ENCODE peak calls at places on chromosome 13, in ten cellular contexts. S is PC-3, R is SK-N-SH, Z is IMR-90, X is neural progenitor cell, Y is mammary epithelial cell, I is MM.1S, J is astrocyte, V is endodermal cell, H is colonic mucosa. U is an unnamed sample.

GRCh38 chr13:114089341-114089740 is 43.1 kb downstream of the RASA3 start:
- DNase-seq in S (no peak), R (no peak), Z (no peak), X (no peak), Y (peak; percentile 12), I (no peak), J (no peak), V (peak; percentile 44), H (no peak), U (peak; percentile 63)

GRCh38 chr13:98563071-98563470 is 13.8 kb downstream of the STK24 start:
- DNase-seq in S (peak; percentile 46), R (no peak), Z (no peak), X (no peak), Y (no peak), I (peak; percentile 75), J (no peak), V (no peak), H (no peak), U (no peak)

GRCh38 chr13:94641432-94641941 is 39.8 kb downstream of the GPR180 start:
- DNase-seq in S (peak; percentile 62), R (peak; percentile 26), Z (peak; percentile 86), X (no peak), Y (peak; percentile 86), I (no peak), J (peak; percentile 76), V (no peak), H (no peak), U (no peak)

GRCh38 chr13:44305845-44306244 is 67.8 kb upstream of the SERP2 start:
- DNase-seq in S (peak; percentile 28), R (no peak), Z (peak; percentile 67), X (peak; percentile 34), Y (peak; percentile 43), I (no peak), J (peak; percentile 78), V (peak; percentile 54), H (no peak), U (no peak)

GRCh38 chr13:50437252-50437651 is 406.2 kb downstream of the DLEU7 start:
- DNase-seq in S (no peak), R (no peak), Z (peak; percentile 87), X (no peak), Y (no peak), I (no peak), J (no peak), V (no peak), H (no peak), U (no peak)

GRCh38 chr13:26971990-26972888 is 199.4 kb downstream of the USP12 start:
- DNase-seq in S (peak; percentile 64), R (no peak), Z (peak; percentile 20), X (peak; percentile 58), Y (peak; percentile 34), I (peak; percentile 31), J (peak; percentile 6), V (peak; percentile 90), H (peak; percentile 85), U (no peak)

GRCh38 chr13:112892759-112893569 is 76.0 kb upstream of the MCF2L start:
- DNase-seq in S (no peak), R (no peak), Z (no peak), X (peak; percentile 46), Y (no peak), I (no peak), J (no peak), V (peak; percentile 81), H (peak; percentile 62), U (peak; percentile 93)

GRCh38 chr13:36332986-36333385 is 13.2 kb downstream of the SPART start:
- DNase-seq in S (peak; percentile 33), R (no peak), Z (peak; percentile 59), X (no peak), Y (peak; percentile 38), I (no peak), J (no peak), V (no peak), H (no peak), U (no peak)

GRCh38 chr13:32125746-32126145 is 94.2 kb downstream of the FRY start:
- DNase-seq in S (peak; percentile 44), R (no peak), Z (no peak), X (no peak), Y (peak; percentile 50), I (no peak), J (no peak), V (no peak), H (no peak), U (no peak)
- H3K9ac ChIP-seq in S (no peak overlapping the region), R (no peak overlapping the region), Z (no peak overlapping the region), X (no peak overlapping the region), Y (no peak overlapping the region), I (no peak overlapping the region), J (no peak overlapping the region), V (no peak overlapping the region), H (no peak overlapping the region), U (no peak overlapping the region)

GRCh38 chr13:51771418-51772104 is 32.4 kb downstream of the DHRS12 start:
- DNase-seq in S (no peak), R (no peak), Z (no peak), X (no peak), Y (no peak), I (no peak), J (no peak), V (peak; percentile 52), H (no peak), U (no peak)
- TF ChIP-seq CTCF in S (no peak), R (no peak), Z (no peak), X (no peak), Y (no peak), I (no peak), J (no peak), V (no peak), H (no peak), U (no peak)

DNA sequence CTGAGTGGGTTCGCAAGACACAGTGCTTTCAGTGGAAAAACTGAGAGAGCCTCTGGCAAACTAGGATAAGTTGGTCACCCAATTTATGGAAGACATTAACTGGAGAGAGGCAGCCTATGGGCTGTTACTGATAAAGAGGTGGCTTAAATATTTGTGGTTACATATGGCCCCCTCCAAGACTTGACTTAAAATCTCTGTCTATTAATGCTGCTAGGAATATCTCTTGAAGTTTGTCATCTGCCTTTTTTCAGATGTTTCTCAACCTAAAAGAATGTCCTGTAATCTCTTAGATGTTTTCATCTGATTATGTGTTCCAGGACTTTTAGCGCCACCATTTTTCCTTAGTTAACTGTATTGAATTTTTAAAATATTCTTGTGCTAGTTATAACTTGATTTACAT is 54.6 kb downstream of the NAA16 start:
- DNase-seq in S (no peak), R (no peak), Z (peak; percentile 49), X (no peak), Y (no peak), I (no peak), J (peak; percentile 72), V (no peak), H (no peak), U (no peak)
- H3K36me3 ChIP-seq in S (peaks cover 35% of the 10 kb centered on the region), R (peaks cover 84% of the 10 kb centered on the region), Z (peaks cover 25% of the 10 kb centered on the region), X (peaks cover 40% of the 10 kb centered on the region), Y (peaks cover 14% of the 10 kb centered on the region), I (no peaks in the 10 kb centered on the region), J (peaks cover 21% of the 10 kb centered on the region), V (peaks cover 85% of the 10 kb centered on the region), H (no peaks in the 10 kb centered on the region), U (peaks cover 39% of the 10 kb centered on the region)

DNA sequence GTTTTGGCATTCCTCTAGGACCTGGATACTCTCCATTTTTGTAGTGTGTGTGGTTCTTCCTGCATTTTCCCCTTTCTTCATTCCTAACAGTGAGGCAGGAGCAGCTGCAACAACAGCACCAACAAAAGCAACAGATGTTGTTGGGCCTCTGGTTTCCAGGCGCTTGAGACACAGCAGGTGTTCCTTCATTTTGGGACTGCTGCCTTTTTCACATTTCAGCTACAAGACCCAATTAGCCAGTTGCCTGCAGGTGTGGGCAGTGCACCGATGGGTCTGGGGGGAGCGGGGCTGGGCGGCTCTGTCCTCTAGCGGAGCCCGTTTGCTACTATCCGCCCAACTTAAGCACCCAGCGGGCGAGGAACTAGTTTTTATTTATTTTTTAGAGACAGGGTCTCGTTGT is 26.0 kb downstream of the ELF1 start:
- DNase-seq in S (no peak), R (no peak), Z (no peak), X (peak; percentile 15), Y (no peak), I (peak; percentile 23), J (peak; percentile 11), V (peak; percentile 49), H (no peak), U (no peak)
- H3K9ac ChIP-seq in S (peak overlapping the region; percentile 12), R (no peak overlapping the region), Z (no peak overlapping the region), X (no peak overlapping the region), Y (peak overlapping the region; percentile 53), I (no peak overlapping the region), J (no peak overlapping the region), V (no peak overlapping the region), H (peak overlapping the region; percentile 68), U (no peak overlapping the region)

GRCh38 chr13:39776439-39776838 is 121.0 kb downstream of the COG6 start:
- DNase-seq in S (peak; percentile 64), R (no peak), Z (peak; percentile 88), X (no peak), Y (peak; percentile 75), I (no peak), J (peak; percentile 96), V (no peak), H (no peak), U (no peak)

GRCh38 chr13:39777021-39777420 is 121.6 kb downstream of the COG6 start:
- DNase-seq in S (no peak), R (no peak), Z (no peak), X (no peak), Y (no peak), I (no peak), J (peak; percentile 4), V (no peak), H (no peak), U (no peak)

GRCh38 chr13:39773833-39774232 is 118.4 kb downstream of the COG6 start:
- DNase-seq in S (peak; percentile 22), R (no peak), Z (peak; percentile 71), X (no peak), Y (no peak), I (no peak), J (peak; percentile 82), V (no peak), H (no peak), U (no peak)

GRCh38 chr13:39779337-39780270 is 124.1 kb downstream of the COG6 start:
- DNase-seq in S (peak; percentile 39), R (no peak), Z (peak; percentile 36), X (no peak), Y (no peak), I (no peak), J (peak; percentile 47), V (no peak), H (no peak), U (no peak)

GRCh38 chr13:39777527-39778061 is 122.1 kb downstream of the COG6 start:
- DNase-seq in S (peak; percentile 86), R (no peak), Z (peak; percentile 90), X (peak; percentile 41), Y (peak; percentile 92), I (peak; percentile 9), J (peak; percentile 95), V (peak; percentile 59), H (no peak), U (no peak)
- TF ChIP-seq CTCF in S (peak; percentile 55), R (peak; percentile 60), Z (peak; percentile 53), X (peak; percentile 36), Y (peak; percentile 69), I (peak; percentile 22), J (peak; percentile 54), V (peak; percentile 63), H (no peak), U (no peak)

DNA sequence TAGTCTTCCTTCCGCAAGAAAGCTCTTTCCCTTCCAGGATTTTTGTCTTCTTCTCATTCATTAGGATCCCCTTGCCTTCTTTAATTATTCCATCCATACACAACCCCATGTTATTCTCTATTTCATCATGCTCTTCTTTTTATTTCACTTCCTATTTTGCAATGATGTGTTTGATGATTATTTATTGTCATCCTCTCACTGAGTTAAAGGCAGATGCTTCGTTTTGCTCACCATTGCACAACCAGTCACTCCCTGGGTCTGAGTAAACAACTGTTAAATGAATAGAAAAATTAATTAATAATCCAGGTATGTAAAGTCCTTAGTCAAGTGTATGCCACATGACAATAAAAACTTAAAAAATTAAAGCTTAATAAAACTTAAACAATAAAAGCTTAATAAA is 397.3 kb downstream of the SPRY2 start:
- DNase-seq in S (no peak), R (no peak), Z (no peak), X (no peak), Y (no peak), I (no peak), J (no peak), V (no peak), H (no peak), U (no peak)
- H3K36me3 ChIP-seq in S (no peaks in the 10 kb centered on the region), R (no peaks in the 10 kb centered on the region), Z (no peaks in the 10 kb centered on the region), X (no peaks in the 10 kb centered on the region), Y (no peaks in the 10 kb centered on the region), I (no peaks in the 10 kb centered on the region), J (no peaks in the 10 kb centered on the region), V (no peaks in the 10 kb centered on the region), H (no peaks in the 10 kb centered on the region), U (no peaks in the 10 kb centered on the region)

U was measured in kidney.